ENCODE peak calls at places on chromosomes 4 and X, in six cellular contexts. A, L, T, Q, E and N are unnamed samples.

GRCh38 chrX:112827292-112827903 is 13.2 kb downstream of the AMOT start:
- DNase-seq in A (no peak), L (no peak), T (no peak), Q (no peak), E (no peak), N (no peak)

GRCh38 chrX:31606796-31607195 is 535.0 kb upstream of the FTHL17 start:
- DNase-seq in A (no peak), L (no peak), T (no peak), Q (no peak), E (no peak), N (no peak)

GRCh38 chr4:1488831-1489638 is 82.8 kb upstream of the NKX1-1 start:
- DNase-seq in A (no peak), L (no peak), T (no peak), Q (no peak), E (no peak), N (no peak)

GRCh38 chrX:114952696-114953095 is 64.7 kb downstream of the IL13RA2 start:
- DNase-seq in A (no peak), L (no peak), T (no peak), Q (no peak), E (no peak), N (no peak)

GRCh38 chrX:153776611-153777045 is 4.2 kb upstream of the SRPK3 start:
- DNase-seq in A (no peak), L (no peak), T (no peak), Q (no peak), E (no peak), N (no peak)

GRCh38 chr4:73442275-73442674 is 6.3 kb downstream of the AFP start:
- DNase-seq in A (no peak), L (no peak), T (no peak), Q (peak), E (no peak), N (no peak)

GRCh38 chr4:159042097-159042605 is 60.7 kb upstream of the RAPGEF2 start:
- DNase-seq in A (no peak), L (no peak), T (peak), Q (no peak), E (no peak), N (no peak)

GRCh38 chr4:35684755-35685154 is 559.6 kb downstream of the ARAP2 start:
- DNase-seq in A (no peak), L (no peak), T (no peak), Q (peak), E (no peak), N (no peak)

GRCh38 chr4:186891859-186892486 is 168.3 kb upstream of the FAT1 start:
- DNase-seq in A (no peak), L (no peak), T (no peak), Q (no peak), E (no peak), N (no peak)

GRCh38 chr4:8710416-8710815 is 117.9 kb downstream of the CPZ start:
- DNase-seq in A (no peak), L (no peak), T (no peak), Q (no peak), E (no peak), N (no peak)

GRCh38 chr4:13857800-13858199 is 230.3 kb upstream of the BOD1L1 start:
- DNase-seq in A (no peak), L (no peak), T (no peak), Q (no peak), E (no peak), N (no peak)
- TF ChIP-seq EZH2 in A (no peak), L (no peak), T (no peak), Q (no peak), E (no peak), N (no peak)

GRCh38 chrX:145817666-145818521 is at the start of gene SLITRK2:
- DNase-seq in A (no peak), L (no peak), T (no peak), Q (no peak), E (no peak), N (no peak)
- TF ChIP-seq EZH2 in A (no peak), L (no peak), T (no peak), Q (no peak), E (no peak), N (no peak)

DNA sequence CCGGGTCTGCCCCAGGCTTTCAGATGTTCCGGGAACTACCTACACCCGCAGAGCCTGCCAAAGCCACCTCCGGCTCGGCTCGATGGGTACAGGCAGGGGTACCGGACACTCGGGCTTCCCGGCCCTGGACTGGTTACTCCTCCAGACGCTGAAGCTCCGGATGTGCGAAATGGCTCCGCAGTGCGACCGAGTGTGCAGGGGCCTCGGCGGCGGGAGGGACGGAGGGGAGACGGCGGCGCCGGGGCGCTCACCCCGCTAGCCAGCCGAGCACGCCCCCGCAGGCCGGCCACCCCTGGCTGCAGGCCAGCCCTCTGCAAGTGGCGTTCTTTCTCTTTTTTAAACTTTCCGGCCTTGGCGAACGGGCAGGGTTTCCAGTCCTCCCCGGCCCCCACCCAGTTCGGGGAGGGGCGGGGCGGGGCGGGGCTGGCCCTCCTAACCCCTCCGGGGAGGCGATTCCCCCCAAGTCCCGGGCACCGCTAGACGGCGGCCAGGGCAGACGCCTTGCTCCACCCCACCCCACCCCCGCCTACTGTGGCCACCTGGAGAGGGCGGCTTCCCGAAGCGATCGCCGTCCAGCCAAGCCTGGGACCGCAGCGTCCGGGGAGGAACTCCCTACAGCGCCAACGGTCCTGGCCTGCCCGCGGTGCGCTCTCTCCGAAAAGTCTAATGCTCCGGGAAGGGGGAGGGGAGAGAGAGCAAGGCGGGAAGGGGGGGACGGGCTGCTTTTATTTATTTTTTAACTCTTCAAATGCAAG is 7.5 kb downstream of the BCOR start:
- DNase-seq in A (no peak), L (no peak), T (no peak), Q (no peak), E (no peak), N (no peak)
- TF ChIP-seq EZH2 in A (no peak), L (no peak), T (no peak), Q (no peak), E (no peak), N (no peak)

GRCh38 chrX:45186643-45187026 is 14.0 kb downstream of the DIPK2B start:
- DNase-seq in A (no peak), L (no peak), T (no peak), Q (no peak), E (no peak), N (no peak)
- TF ChIP-seq EZH2 in A (no peak), L (no peak), T (no peak), Q (no peak), E (no peak), N (no peak)